ENCODE peak calls at places on chromosomes 4 and X, in six cellular contexts. J is lung microvascular endothelial cell, Q is tibial nerve, S is AML-193, M is glomerular endothelial cell, L is left ventricle myocardium inferior. K is an unnamed sample.

GRCh38 chr4:20253799-20254409 is 2.2 kb downstream of the SLIT2 start:
- DNase-seq in J (peak; percentile 55), Q (no peak), S (no peak), M (no peak), L (peak; percentile 33), K (no peak)

GRCh38 chrX:23902419-23902818 is 5.3 kb downstream of the APOO start:
- DNase-seq in J (peak; percentile 78), Q (no peak), S (peak; percentile 31), M (no peak), L (no peak), K (peak; percentile 40)

GRCh38 chr4:13368262-13368661 is 115.9 kb downstream of the RAB28 start:
- DNase-seq in J (no peak), Q (no peak), S (no peak), M (no peak), L (no peak), K (no peak)

GRCh38 chrX:134161162-134161561 is 75.8 kb upstream of the CCDC160 start:
- DNase-seq in J (no peak), Q (no peak), S (no peak), M (no peak), L (no peak), K (no peak)

GRCh38 chr4:169248645-169249044 is 22.1 kb downstream of the SH3RF1 start:
- DNase-seq in J (no peak), Q (no peak), S (no peak), M (no peak), L (no peak), K (no peak)

GRCh38 chrX:67523002-67523711 is 20.7 kb upstream of the AR start:
- DNase-seq in J (no peak), Q (no peak), S (no peak), M (no peak), L (no peak), K (no peak)

GRCh38 chrX:141945415-141945814 is 41.7 kb downstream of the MAGEC1 start:
- DNase-seq in J (no peak), Q (no peak), S (no peak), M (no peak), L (no peak), K (no peak)

GRCh38 chrX:6989858-6990257 is 157.7 kb upstream of the STS start:
- DNase-seq in J (no peak), Q (no peak), S (no peak), M (no peak), L (no peak), K (no peak)

GRCh38 chrX:103780701-103781402 is 4.2 kb downstream of the PLP1 start:
- DNase-seq in J (no peak), Q (no peak), S (no peak), M (no peak), L (no peak), K (no peak)

GRCh38 chr4:168408620-168409019 is 71.7 kb downstream of the DDX60L start:
- DNase-seq in J (peak; percentile 92), Q (peak; percentile 77), S (no peak), M (no peak), L (peak; percentile 48), K (no peak)

GRCh38 chr4:55931833-55932232 is 16.9 kb upstream of the CEP135 start:
- DNase-seq in J (no peak), Q (no peak), S (no peak), M (no peak), L (no peak), K (no peak)

GRCh38 chrX:68724531-68725020 is 77.1 kb downstream of the STARD8 start:
- DNase-seq in J (no peak), Q (no peak), S (no peak), M (no peak), L (no peak), K (no peak)

GRCh38 chr4:121156822-121157769 is 7.0 kb downstream of the TNIP3 start:
- DNase-seq in J (peak; percentile 30), Q (peak; percentile 31), S (no peak), M (no peak), L (peak; percentile 20), K (no peak)

GRCh38 chr4:109067509-109068205 is 234.8 kb downstream of the COL25A1 start:
- DNase-seq in J (no peak), Q (peak; percentile 52), S (no peak), M (no peak), L (peak; percentile 23), K (no peak)

GRCh38 chr4:53450773-53451172 is 73.3 kb downstream of the FIP1L1 start:
- DNase-seq in J (no peak), Q (no peak), S (no peak), M (no peak), L (no peak), K (no peak)

GRCh38 chr4:185222598-185222997 is 13.2 kb downstream of the SNX25 start:
- DNase-seq in J (no peak), Q (no peak), S (no peak), M (no peak), L (no peak), K (no peak)

GRCh38 chrX:1334854-1335253 is 1.7 kb upstream of the IL3RA start:
- DNase-seq in J (no peak), Q (no peak), S (no peak), M (no peak), L (no peak), K (no peak)

GRCh38 chrX:48938721-48939416 is 18.5 kb downstream of the OTUD5 start:
- DNase-seq in J (no peak), Q (no peak), S (no peak), M (no peak), L (no peak), K (no peak)

GRCh38 chrX:151396042-151396826 is 772 bp upstream of the VMA21 start:
- DNase-seq in J (peak; percentile 39), Q (peak; percentile 4), S (peak; percentile 34), M (peak; percentile 18), L (peak; percentile 16), K (no peak)

GRCh38 chr4:69881173-69881773 is 21.3 kb upstream of the SULT1E1 start:
- DNase-seq in J (peak; percentile 72), Q (no peak), S (peak; percentile 64), M (peak; percentile 39), L (no peak), K (no peak)

GRCh38 chrX:28586891-28587635 is at the start of gene IL1RAPL1:
- DNase-seq in J (peak; percentile 55), Q (no peak), S (no peak), M (peak; percentile 55), L (no peak), K (no peak)

GRCh38 chr4:5636766-5637670 is 71.3 kb downstream of the EVC2 start:
- DNase-seq in J (no peak), Q (no peak), S (no peak), M (no peak), L (no peak), K (no peak)

GRCh38 chrX:97685753-97686152 is 802.0 kb downstream of the RPA4 start:
- DNase-seq in J (peak; percentile 52), Q (no peak), S (peak; percentile 2), M (peak; percentile 20), L (no peak), K (no peak)

GRCh38 chr4:25060586-25061340 is 30.0 kb upstream of the LGI2 start:
- DNase-seq in J (no peak), Q (no peak), S (no peak), M (no peak), L (no peak), K (no peak)

GRCh38 chrX:153963546-153963945 is 8.1 kb downstream of the HCFC1 start:
- DNase-seq in J (no peak), Q (no peak), S (no peak), M (no peak), L (no peak), K (no peak)

GRCh38 chr4:16894406-16894805 is 4.0 kb downstream of the LDB2 start:
- DNase-seq in J (peak; percentile 48), Q (no peak), S (no peak), M (no peak), L (no peak), K (no peak)

GRCh38 chr4:161919442-161920220 is 244.2 kb downstream of the FSTL5 start:
- DNase-seq in J (no peak), Q (no peak), S (no peak), M (no peak), L (no peak), K (no peak)

GRCh38 chr4:8912506-8912905 is 40.9 kb upstream of the HMX1 start:
- DNase-seq in J (no peak), Q (no peak), S (no peak), M (no peak), L (no peak), K (no peak)

GRCh38 chr4:1356181-1356998 is 9.4 kb downstream of the UVSSA start:
- DNase-seq in J (peak; percentile 68), Q (peak; percentile 61), S (peak; percentile 8), M (no peak), L (peak; percentile 64), K (no peak)

GRCh38 chrX:82161195-82161594 is 959.3 kb downstream of the SH3BGRL start:
- DNase-seq in J (no peak), Q (no peak), S (no peak), M (no peak), L (no peak), K (no peak)

GRCh38 chrX:15143050-15143824 is 126.6 kb downstream of the ASB9 start:
- DNase-seq in J (peak; percentile 46), Q (peak; percentile 56), S (peak; percentile 15), M (peak; percentile 31), L (peak; percentile 13), K (no peak)

GRCh38 chrX:149370097-149370496 is 135.0 kb downstream of the IDS start:
- DNase-seq in J (no peak), Q (no peak), S (no peak), M (no peak), L (no peak), K (no peak)

GRCh38 chr4:20984011-20984836 is 284.0 kb downstream of the PACRGL start:
- DNase-seq in J (peak; percentile 4), Q (no peak), S (no peak), M (no peak), L (peak; percentile 15), K (no peak)

GRCh38 chr4:76559236-76560071 is 124.4 kb downstream of the SHROOM3 start:
- DNase-seq in J (no peak), Q (no peak), S (no peak), M (no peak), L (no peak), K (no peak)

GRCh38 chr4:153174821-153175567 is 29.2 kb upstream of the TRIM2 start:
- DNase-seq in J (no peak), Q (no peak), S (no peak), M (no peak), L (no peak), K (no peak)

GRCh38 chr4:72302981-72303704 is 265.9 kb downstream of the ADAMTS3 start:
- DNase-seq in J (peak; percentile 37), Q (peak; percentile 43), S (peak; percentile 9), M (no peak), L (no peak), K (no peak)

GRCh38 chr4:8910822-8911310 is 39.2 kb upstream of the HMX1 start:
- DNase-seq in J (no peak), Q (no peak), S (no peak), M (no peak), L (no peak), K (no peak)

GRCh38 chr4:3816256-3816825 is 50.2 kb downstream of the ADRA2C start:
- DNase-seq in J (no peak), Q (no peak), S (no peak), M (no peak), L (no peak), K (no peak)

GRCh38 chrX:134520860-134521390 is 61.0 kb downstream of the HPRT1 start:
- DNase-seq in J (peak; percentile 74), Q (peak; percentile 11), S (peak; percentile 39), M (no peak), L (no peak), K (no peak)

GRCh38 chr4:141540643-141541042 is 95.7 kb upstream of the IL15 start:
- DNase-seq in J (peak; percentile 23), Q (no peak), S (no peak), M (no peak), L (no peak), K (no peak)